ENCODE peak calls at places on chromosomes 1 and 21, in seven cellular contexts. Q is C1 segment of cervical spinal cord, E is NCI-H2081, C is H54, J is right lobe of liver, K is HEK293T, U is aorta. Y is an unnamed sample.

GRCh38 chr1:59678809-59679228 is 135.9 kb upstream of the HOOK1 start:
- DNase-seq in E (no peak), C (peak), J (no peak), U (no peak), K (peak), Q (no peak), Y (peak)

GRCh38 chr21:33394260-33394659 is 9.0 kb upstream of the IFNGR2 start:
- DNase-seq in J (no peak), E (no peak), K (no peak), C (no peak), Q (peak), U (peak), Y (no peak)

GRCh38 chr1:53959664-53960250 is 13.6 kb downstream of the LRRC42 start:
- DNase-seq in E (peak), K (no peak), J (no peak), C (no peak), Q (no peak), U (no peak), Y (no peak)

GRCh38 chr1:101025283-101025679 is 303 bp downstream of the DPH5 start:
- DNase-seq in J (no peak), U (no peak), K (peak), Q (peak), E (no peak), C (no peak), Y (no peak)

GRCh38 chr1:59081795-59082194 is 215.1 kb upstream of the FGGY start:
- DNase-seq in U (no peak), C (no peak), K (no peak), Q (no peak), E (no peak), J (no peak), Y (no peak)

GRCh38 chr1:246803373-246803772 is 79.2 kb downstream of the SCCPDH start:
- DNase-seq in U (no peak), K (no peak), E (no peak), C (no peak), J (no peak), Q (no peak), Y (no peak)

GRCh38 chr1:12438349-12438924 is 179.6 kb downstream of the DHRS3 start:
- DNase-seq in E (no peak), C (no peak), J (no peak), K (no peak), U (no peak), Q (no peak), Y (no peak)

GRCh38 chr21:44639331-44639655 is 2.1 kb downstream of the KRTAP10-10 start:
- DNase-seq in E (no peak), U (no peak), K (no peak), J (no peak), C (no peak), Q (no peak), Y (no peak)

GRCh38 chr1:97135972-97136371 is 414.4 kb downstream of the PTBP2 start:
- DNase-seq in K (no peak), C (no peak), U (no peak), Q (no peak), J (no peak), E (no peak), Y (no peak)

GRCh38 chr1:200767326-200767725 is 28.6 kb downstream of the CAMSAP2 start:
- DNase-seq in U (no peak), C (no peak), K (no peak), Q (no peak), E (no peak), J (no peak), Y (no peak)

GRCh38 chr1:151314137-151314875 is 12.9 kb downstream of the PI4KB start:
- DNase-seq in K (no peak), U (peak), Q (peak), J (peak), C (peak), E (no peak), Y (no peak)

GRCh38 chr21:38795475-38795874 is 10.3 kb upstream of the ETS2 start:
- DNase-seq in J (no peak), U (no peak), K (no peak), E (no peak), C (no peak), Q (no peak), Y (no peak)

GRCh38 chr1:222331765-222332164 is 216.1 kb downstream of the HHIPL2 start:
- DNase-seq in U (no peak), Q (no peak), C (no peak), E (no peak), K (no peak), J (no peak), Y (no peak)

GRCh38 chr1:7293702-7294630 is 477.1 kb upstream of the VAMP3 start:
- DNase-seq in C (no peak), Q (no peak), K (no peak), J (no peak), E (no peak), U (no peak), Y (peak)

GRCh38 chr1:234758851-234759250 is 148.9 kb upstream of the IRF2BP2 start:
- DNase-seq in Q (no peak), C (no peak), J (no peak), K (no peak), E (no peak), U (no peak), Y (no peak)

GRCh38 chr1:184300446-184300845 is 86.4 kb upstream of the C1orf21 start:
- DNase-seq in C (no peak), E (no peak), U (no peak), K (no peak), J (no peak), Q (no peak), Y (no peak)